ENCODE peak calls at places on chromosomes 1 and 21, in six cellular contexts. One of them, this sample, is unnamed.

GRCh38 chr1:4652631-4653327 is 1.6 kb upstream of the AJAP1 start:
- DNase-seq in pancreas: peak; percentile 89
- DNase-seq in MM.1S: peak; percentile 43
- DNase-seq in tibial artery: no peak
- DNase-seq in psoas muscle: peak; percentile 49
- DNase-seq in AG04449: no peak
- DNase-seq in this sample: peak; percentile 51

GRCh38 chr21:42670884-42671283 is 17.5 kb downstream of the PDE9A start:
- DNase-seq in MM.1S: no peak
- DNase-seq in AG04449: no peak
- DNase-seq in psoas muscle: no peak
- DNase-seq in tibial artery: no peak
- DNase-seq in pancreas: no peak
- DNase-seq in this sample: no peak

GRCh38 chr21:43824250-43824882 is 35.0 kb downstream of the RRP1 start:
- DNase-seq in MM.1S: no peak
- DNase-seq in AG04449: peak; percentile 19
- DNase-seq in tibial artery: no peak
- DNase-seq in pancreas: peak; percentile 44
- DNase-seq in psoas muscle: peak; percentile 15
- DNase-seq in this sample: no peak

GRCh38 chr1:235617808-235618207 is 31.8 kb downstream of the GNG4 start:
- DNase-seq in AG04449: peak; percentile 57
- DNase-seq in pancreas: no peak
- DNase-seq in MM.1S: no peak
- DNase-seq in tibial artery: no peak
- DNase-seq in psoas muscle: no peak
- DNase-seq in this sample: no peak

GRCh38 chr1:11478571-11479374 is at the start of gene DISP3:
- DNase-seq in pancreas: peak; percentile 89
- DNase-seq in MM.1S: peak; percentile 82
- DNase-seq in AG04449: no peak
- DNase-seq in psoas muscle: peak; percentile 43
- DNase-seq in tibial artery: no peak
- DNase-seq in this sample: peak; percentile 73

GRCh38 chr1:183883629-183884028 is 78.7 kb downstream of the RGL1 start:
- DNase-seq in pancreas: no peak
- DNase-seq in psoas muscle: no peak
- DNase-seq in tibial artery: peak; percentile 43
- DNase-seq in AG04449: no peak
- DNase-seq in MM.1S: no peak
- DNase-seq in this sample: no peak

GRCh38 chr1:52678961-52679897 is 18.9 kb downstream of the COA7 start:
- DNase-seq in MM.1S: no peak
- DNase-seq in AG04449: no peak
- DNase-seq in pancreas: no peak
- DNase-seq in tibial artery: no peak
- DNase-seq in psoas muscle: no peak
- DNase-seq in this sample: no peak

GRCh38 chr1:172704446-172705176 is 45.7 kb downstream of the FASLG start:
- DNase-seq in psoas muscle: no peak
- DNase-seq in pancreas: no peak
- DNase-seq in tibial artery: no peak
- DNase-seq in MM.1S: no peak
- DNase-seq in AG04449: no peak
- DNase-seq in this sample: no peak

DNA sequence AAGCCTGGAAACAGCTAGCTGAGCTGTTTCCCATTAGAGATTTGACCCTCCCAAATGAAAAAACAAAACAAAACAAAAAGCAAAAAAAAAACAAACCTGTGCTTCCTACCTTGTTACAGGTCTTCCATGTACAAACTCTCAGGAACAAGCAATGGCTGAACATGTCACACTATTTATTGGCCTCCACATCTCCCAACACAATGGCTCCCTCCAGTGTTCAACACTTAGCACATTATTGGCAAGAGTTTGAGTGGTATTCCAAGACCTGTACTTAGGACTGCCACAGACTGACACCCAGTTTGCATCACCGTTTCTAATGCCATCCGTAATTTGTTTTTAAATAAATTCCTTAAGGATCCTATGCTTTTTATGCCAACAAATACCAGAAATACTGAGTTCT is 195.0 kb upstream of the OLFM3 start:
- DNase-seq in MM.1S: peak; percentile 41
- DNase-seq in AG04449: no peak
- DNase-seq in psoas muscle: no peak
- DNase-seq in pancreas: no peak
- DNase-seq in tibial artery: no peak
- DNase-seq in this sample: no peak
- TF ChIP-seq CTCF in MM.1S: peak; percentile 39
- TF ChIP-seq CTCF in AG04449: no peak
- TF ChIP-seq CTCF in psoas muscle: no peak
- TF ChIP-seq CTCF in pancreas: peak; percentile 26
- TF ChIP-seq CTCF in tibial artery: no peak
- TF ChIP-seq CTCF in this sample: no peak

GRCh38 chr1:25026757-25027450 is 96.8 kb upstream of the RUNX3 start:
- DNase-seq in pancreas: no peak
- DNase-seq in MM.1S: no peak
- DNase-seq in tibial artery: no peak
- DNase-seq in AG04449: no peak
- DNase-seq in psoas muscle: no peak
- DNase-seq in this sample: no peak
- TF ChIP-seq CTCF in pancreas: no peak
- TF ChIP-seq CTCF in MM.1S: no peak
- TF ChIP-seq CTCF in tibial artery: no peak
- TF ChIP-seq CTCF in AG04449: no peak
- TF ChIP-seq CTCF in psoas muscle: no peak
- TF ChIP-seq CTCF in this sample: no peak

GRCh38 chr1:225572422-225572821 is 80.5 kb downstream of the ENAH start:
- DNase-seq in pancreas: no peak
- DNase-seq in AG04449: peak; percentile 14
- DNase-seq in psoas muscle: no peak
- DNase-seq in tibial artery: no peak
- DNase-seq in MM.1S: no peak
- DNase-seq in this sample: no peak
- TF ChIP-seq CTCF in pancreas: no peak
- TF ChIP-seq CTCF in AG04449: peak; percentile 31
- TF ChIP-seq CTCF in psoas muscle: peak; percentile 20
- TF ChIP-seq CTCF in tibial artery: peak; percentile 14
- TF ChIP-seq CTCF in MM.1S: no peak
- TF ChIP-seq CTCF in this sample: no peak

DNA sequence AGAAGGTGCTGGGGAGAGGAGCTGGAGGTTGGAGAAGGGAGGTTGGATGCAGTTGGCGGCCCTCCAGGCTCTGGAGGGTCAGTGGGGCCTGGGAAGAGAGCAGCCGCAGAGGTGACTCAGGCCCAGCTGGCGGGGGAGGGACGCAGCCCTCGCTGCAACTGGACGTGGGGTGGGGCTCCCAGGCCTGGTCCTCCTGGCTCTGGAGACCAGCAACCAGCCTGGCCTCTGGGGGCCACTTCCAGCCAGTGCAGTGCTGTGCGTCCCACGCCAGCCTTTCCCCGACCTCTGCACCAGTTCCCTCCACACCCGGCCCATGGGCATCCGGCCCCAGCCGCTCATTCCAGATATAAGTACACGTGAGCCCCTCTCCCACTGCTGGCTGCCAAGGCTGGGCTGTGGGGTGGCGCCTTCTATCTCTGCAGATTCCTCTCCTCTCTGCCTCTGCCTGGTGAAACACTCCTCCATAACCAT is 38.0 kb upstream of the COL18A1 start:
- DNase-seq in AG04449: peak; percentile 38
- DNase-seq in tibial artery: peak; percentile 77
- DNase-seq in pancreas: no peak
- DNase-seq in MM.1S: no peak
- DNase-seq in psoas muscle: peak; percentile 73
- DNase-seq in this sample: no peak
- TF ChIP-seq CTCF in AG04449: no peak
- TF ChIP-seq CTCF in tibial artery: no peak
- TF ChIP-seq CTCF in pancreas: no peak
- TF ChIP-seq CTCF in MM.1S: no peak
- TF ChIP-seq CTCF in psoas muscle: no peak
- TF ChIP-seq CTCF in this sample: no peak

This sample was measured in activated B cell treated with CpG ODN at 0.5 μM for 24 hours.